ENCODE peak calls at places on chromosome 16, in ten cellular contexts. N is KG1; T is heart right ventricle; K is iris pigment epithelial cell; G is NCI-H82; E is PC-3; P is midbrain; S is H54; Y is stimulated activated CD8-positive, alpha-beta memory T cell treated with anti-CD3 and anti-CD28 coated beads, Interleukin-7, amount 100 ng/mL, for 48 hours; W is KBM-7. B is an unnamed sample.

GRCh38 chr16:593807-594206 is 3.9 kb downstream of the RAB40C start:
- DNase-seq in N (no peak), T (no peak), K (no peak), G (no peak), E (no peak), P (no peak), S (no peak), Y (no peak), W (no peak), B (no peak)

GRCh38 chr16:84543931-84544776 is 39.7 kb upstream of the MEAK7 start:
- DNase-seq in N (no peak), T (peak; percentile 15), K (peak; percentile 16), G (no peak), E (no peak), P (no peak), S (no peak), Y (no peak), W (peak; percentile 80), B (no peak)

GRCh38 chr16:13426279-13426678 is 493.7 kb upstream of the ERCC4 start:
- DNase-seq in N (peak; percentile 80), T (no peak), K (no peak), G (peak; percentile 75), E (no peak), P (no peak), S (no peak), Y (no peak), W (peak; percentile 82), B (no peak)

GRCh38 chr16:89602273-89602951 is 11.0 kb upstream of the DPEP1 start:
- DNase-seq in N (peak; percentile 33), T (peak; percentile 29), K (peak; percentile 92), G (peak; percentile 64), E (peak; percentile 66), P (no peak), S (peak; percentile 93), Y (peak; percentile 52), W (peak; percentile 80), B (no peak)

GRCh38 chr16:3822366-3823045 is 58.0 kb downstream of the CREBBP start:
- DNase-seq in N (no peak), T (peak; percentile 21), K (peak; percentile 58), G (no peak), E (no peak), P (no peak), S (no peak), Y (no peak), W (no peak), B (no peak)

GRCh38 chr16:52805559-52806168 is 247.0 kb downstream of the CHD9NB start:
- DNase-seq in N (no peak), T (no peak), K (no peak), G (peak; percentile 6), E (no peak), P (no peak), S (no peak), Y (no peak), W (no peak), B (no peak)

GRCh38 chr16:27572711-27573110 is 22.8 kb downstream of the KATNIP start:
- DNase-seq in N (no peak), T (no peak), K (no peak), G (no peak), E (no peak), P (no peak), S (no peak), Y (no peak), W (no peak), B (no peak)

GRCh38 chr16:85796599-85796998 is 2.7 kb downstream of the EMC8 start:
- DNase-seq in N (no peak), T (no peak), K (no peak), G (no peak), E (no peak), P (no peak), S (no peak), Y (no peak), W (no peak), B (no peak)

GRCh38 chr16:54655171-54655590 is 275.5 kb upstream of the IRX5 start:
- DNase-seq in N (no peak), T (peak; percentile 71), K (peak; percentile 11), G (no peak), E (no peak), P (no peak), S (no peak), Y (no peak), W (peak; percentile 72), B (no peak)

GRCh38 chr16:8581923-8582580 is 8.3 kb downstream of the TMEM114 start:
- DNase-seq in N (no peak), T (no peak), K (peak; percentile 35), G (no peak), E (no peak), P (no peak), S (no peak), Y (no peak), W (peak; percentile 82), B (no peak)

GRCh38 chr16:85564277-85565051 is 48.7 kb upstream of the GSE1 start:
- DNase-seq in N (no peak), T (no peak), K (no peak), G (peak; percentile 50), E (peak; percentile 15), P (no peak), S (no peak), Y (no peak), W (peak; percentile 64), B (no peak)